ENCODE peak calls at places on chromosomes 7 and 10, in seven cellular contexts. R is ovary, M is K562, Z is heart left ventricle, T is body of pancreas, E is thyroid gland, Q is IMR-90. O is an unnamed sample.

GRCh38 chr10:88253-88652 is 39.2 kb upstream of the TUBB8 start:
- DNase-seq in E (peak; percentile 33), Q (no peak), R (no peak), M (no peak), T (peak; percentile 57), Z (no peak), O (no peak)

GRCh38 chr7:102236592-102237287 is 49.9 kb upstream of the SH2B2 start:
- DNase-seq in T (peak; percentile 70), Q (peak; percentile 56), Z (no peak), R (peak; percentile 73), M (peak; percentile 88), E (peak; percentile 50), O (peak; percentile 78)

GRCh38 chr7:123208793-123209192 is 9.0 kb upstream of the SLC13A1 start:
- DNase-seq in Q (no peak), M (no peak), E (peak; percentile 17), Z (no peak), T (peak; percentile 48), R (no peak), O (peak; percentile 51)

GRCh38 chr7:6166443-6166871 is 106.0 kb downstream of the CYTH3 start:
- DNase-seq in E (no peak), T (no peak), M (no peak), Q (no peak), Z (no peak), R (no peak), O (no peak)

GRCh38 chr10:126049741-126050140 is 153.4 kb downstream of the FANK1 start:
- DNase-seq in Q (peak; percentile 86), E (peak; percentile 9), R (no peak), Z (no peak), M (no peak), T (no peak), O (no peak)

GRCh38 chr10:118447478-118447877 is 105.4 kb upstream of the FAM204A start:
- DNase-seq in E (peak; percentile 9), Q (no peak), T (peak; percentile 10), R (peak; percentile 22), M (no peak), Z (peak; percentile 66), O (peak; percentile 22)

GRCh38 chr7:29007127-29007526 is 49.0 kb upstream of the TRIL start:
- DNase-seq in Z (no peak), T (no peak), Q (no peak), E (no peak), R (no peak), M (no peak), O (no peak)

GRCh38 chr7:55569797-55570196 is 2.5 kb downstream of the VOPP1 start:
- DNase-seq in E (no peak), Z (no peak), Q (no peak), M (no peak), R (no peak), T (no peak), O (no peak)

GRCh38 chr10:124539935-124540641 is 78.5 kb downstream of the LHPP start:
- DNase-seq in E (peak; percentile 45), Z (peak; percentile 83), R (peak; percentile 81), Q (peak; percentile 18), T (peak; percentile 62), M (peak; percentile 61), O (peak; percentile 75)

GRCh38 chr10:52420656-52421055 is 106.6 kb downstream of the DKK1 start:
- DNase-seq in M (no peak), R (no peak), E (no peak), T (no peak), Q (no peak), Z (no peak), O (no peak)

GRCh38 chr10:68153473-68154210 is 44.4 kb downstream of the MYPN start:
- DNase-seq in E (no peak), R (no peak), Q (peak; percentile 99), M (no peak), T (peak; percentile 23), Z (no peak), O (peak; percentile 61)

GRCh38 chr10:113732966-113733365 is 18.5 kb upstream of the PLEKHS1 start:
- DNase-seq in R (no peak), E (no peak), T (no peak), M (no peak), Q (no peak), Z (no peak), O (no peak)

DNA sequence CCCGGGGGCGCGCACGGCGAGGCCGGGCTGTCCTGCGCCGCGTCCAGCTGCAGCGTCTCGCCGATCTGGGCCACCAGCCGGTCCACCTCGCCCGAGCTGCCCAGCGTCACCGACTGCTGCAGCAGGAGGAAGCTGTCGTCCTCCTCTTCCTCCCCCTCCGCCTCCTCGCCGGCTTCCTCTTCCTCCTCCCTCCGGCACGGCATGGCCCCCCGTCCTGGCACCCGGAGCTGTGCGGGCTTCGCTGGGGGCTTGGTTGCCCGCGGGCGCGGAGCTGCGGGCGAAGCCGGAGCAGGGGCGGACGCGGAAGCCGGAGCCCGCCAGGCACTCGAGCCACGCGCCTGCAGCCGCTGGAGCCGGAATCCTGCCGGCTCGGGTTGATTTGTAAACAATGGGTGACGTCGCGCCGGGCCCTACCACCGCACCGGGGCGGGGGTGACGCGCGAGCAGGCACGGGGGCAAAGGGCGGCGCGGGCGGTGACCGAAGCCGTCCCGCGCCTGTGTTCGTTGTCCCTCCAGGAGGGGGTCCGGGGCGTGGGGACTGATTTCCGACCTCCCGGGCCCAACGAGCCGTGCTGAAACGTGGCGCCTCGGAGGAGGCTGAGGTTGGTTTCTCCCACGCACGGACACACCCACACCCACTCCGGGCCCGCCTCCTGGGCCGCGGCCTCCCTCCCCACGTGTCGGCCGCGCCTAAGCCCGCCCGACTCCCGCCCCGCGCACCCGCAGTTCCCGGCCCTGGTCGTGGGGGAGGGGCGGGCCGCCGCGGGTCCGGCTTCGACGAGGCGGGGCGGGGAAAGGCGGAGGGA is at the start of gene FRAT2:
- DNase-seq in Z (peak; percentile 96), T (peak; percentile 94), E (peak; percentile 92), Q (peak; percentile 91), R (peak; percentile 91), M (peak; percentile 93), O (peak; percentile 94)
- TF ChIP-seq POLR2A in Z (peak; percentile 83), T (peak; percentile 94), E (no peak), Q (peak; percentile 73), R (peak; percentile 70), M (peak; percentile 71), O (peak; percentile 65)

GRCh38 chr10:122465401-122465800 is 4.0 kb downstream of the HTRA1 start:
- DNase-seq in Q (no peak), E (no peak), R (no peak), M (no peak), Z (no peak), T (no peak), O (no peak)
- H3K4me3 ChIP-seq in Q (no peak overlapping the region), E (no peak overlapping the region), R (no peak overlapping the region), M (no peak overlapping the region), Z (no peak overlapping the region), T (no peak overlapping the region), O (no peak overlapping the region)

GRCh38 chr7:140476698-140477261 is 2.5 kb downstream of the MKRN1 start:
- DNase-seq in R (no peak), M (peak; percentile 42), Z (no peak), T (no peak), E (no peak), Q (no peak), O (no peak)

GRCh38 chr7:140479739-140480084 is 407 bp upstream of the MKRN1 start:
- DNase-seq in R (no peak), E (no peak), M (no peak), Z (no peak), T (no peak), Q (no peak), O (no peak)

GRCh38 chr7:140475747-140476333 is 3.5 kb downstream of the MKRN1 start:
- DNase-seq in Z (no peak), R (peak; percentile 38), Q (peak; percentile 41), M (peak; percentile 50), T (peak; percentile 64), E (peak; percentile 36), O (peak; percentile 66)

GRCh38 chr7:140479062-140479738 is at the start of gene MKRN1:
- DNase-seq in Z (peak; percentile 96), T (peak; percentile 98), M (peak; percentile 100), Q (peak; percentile 90), R (peak; percentile 87), E (peak; percentile 97), O (peak; percentile 96)

GRCh38 chr7:140478361-140479061 is 794 bp downstream of the MKRN1 start:
- DNase-seq in M (no peak), Q (peak; percentile 27), T (no peak), R (peak; percentile 43), Z (peak; percentile 71), E (peak; percentile 38), O (peak; percentile 36)
- TF ChIP-seq POLR2A in M (no peak), Q (no peak), T (no peak), R (no peak), Z (no peak), E (no peak), O (no peak)

GRCh38 chr7:94393251-94393758 is 1.4 kb upstream of the COL1A2 start:
- DNase-seq in Z (no peak), T (no peak), M (no peak), Q (peak; percentile 56), E (no peak), R (peak; percentile 55), O (peak; percentile 32)
- H3K4me3 ChIP-seq in Z (no peak overlapping the region), T (no peak overlapping the region), M (no peak overlapping the region), Q (peak overlapping the region; percentile 81), E (no peak overlapping the region), R (no peak overlapping the region), O (peak overlapping the region; percentile 73)

DNA sequence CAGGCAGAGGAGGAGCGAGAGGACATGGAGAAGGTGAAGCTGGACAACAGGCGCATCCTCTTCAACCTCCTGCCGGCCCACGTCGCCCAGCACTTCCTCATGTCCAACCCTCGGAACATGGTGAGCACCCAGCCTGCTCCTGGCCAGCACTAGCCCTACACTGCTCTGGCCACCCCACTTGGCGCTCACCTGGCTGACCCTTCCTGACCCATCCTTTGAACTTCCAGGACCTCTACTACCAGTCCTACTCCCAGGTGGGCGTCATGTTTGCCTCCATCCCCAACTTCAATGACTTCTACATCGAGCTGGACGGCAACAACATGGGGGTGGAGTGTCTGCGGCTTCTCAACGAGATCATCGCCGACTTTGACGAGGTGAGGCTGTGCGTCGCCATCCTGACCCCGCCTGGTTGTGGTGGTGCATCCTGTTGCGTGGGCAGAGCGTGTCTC is 129.2 kb downstream of the ADCY1 start:
- DNase-seq in R (peak; percentile 12), Z (no peak), Q (no peak), M (no peak), E (no peak), T (no peak), O (no peak)
- TF ChIP-seq POLR2A in R (no peak), Z (no peak), Q (no peak), M (no peak), E (no peak), T (no peak), O (no peak)

GRCh38 chr7:150799156-150799555 is 1.0 kb downstream of the TMEM176B start:
- DNase-seq in T (no peak), Q (no peak), E (no peak), Z (no peak), M (no peak), R (no peak), O (no peak)
- H3K4me3 ChIP-seq in T (no peak overlapping the region), Q (no peak overlapping the region), E (no peak overlapping the region), Z (no peak overlapping the region), M (no peak overlapping the region), R (peak overlapping the region; percentile 55), O (peak overlapping the region; percentile 54)

GRCh38 chr10:17062493-17063487 is 66.8 kb downstream of the CUBN start:
- DNase-seq in E (no peak), T (peak; percentile 53), M (no peak), R (peak; percentile 46), Q (peak; percentile 88), Z (no peak), O (peak; percentile 58)
- TF ChIP-seq POLR2A in E (no peak), T (peak; percentile 40), M (no peak), R (no peak), Q (peak; percentile 45), Z (no peak), O (no peak)